ENCODE peak calls at places on chromosomes 4 and X, in ten cellular contexts. T, B, E, A, R, L, S, G, P and C are unnamed samples. For H3K9me3, the result is how much of the 10 kb centered on the place peaks cover.

GRCh38 chr4:10971800-10972398 is 287.3 kb upstream of the CLNK start:
- DNase-seq in T (no peak), B (no peak), E (no peak), A (no peak), R (no peak), L (no peak), S (no peak), G (no peak), P (no peak), C (no peak)

GRCh38 chr4:41216294-41217019 is 2.1 kb upstream of the APBB2 start:
- DNase-seq in T (peak), B (peak), E (peak), A (peak), R (peak), L (peak), S (peak), G (peak), P (peak), C (no peak)

GRCh38 chr4:30269850-30270249 is 450.3 kb upstream of the PCDH7 start:
- DNase-seq in T (no peak), B (no peak), E (peak), A (no peak), R (no peak), L (no peak), S (no peak), G (no peak), P (no peak), C (no peak)

GRCh38 chrX:63349307-63349706 is 1.8 kb downstream of the SPIN4 start:
- DNase-seq in T (no peak), B (no peak), E (peak), A (no peak), R (peak), L (no peak), S (no peak), G (no peak), P (no peak), C (no peak)

GRCh38 chrX:22616867-22617266 is 344.2 kb downstream of the CBLL2 start:
- DNase-seq in T (no peak), B (no peak), E (no peak), A (no peak), R (no peak), L (no peak), S (no peak), G (no peak), P (no peak), C (no peak)

GRCh38 chr4:11739992-11740391 is 311.3 kb upstream of the HS3ST1 start:
- DNase-seq in T (no peak), B (no peak), E (no peak), A (no peak), R (no peak), L (no peak), S (no peak), G (no peak), P (no peak), C (no peak)

GRCh38 chr4:180913750-180914149 is 1329.5 kb upstream of the TENM3 start:
- DNase-seq in T (no peak), B (no peak), E (no peak), A (no peak), R (no peak), L (no peak), S (no peak), G (no peak), P (no peak), C (no peak)

GRCh38 chr4:137794779-137795178 is 262.5 kb upstream of the PCDH18 start:
- DNase-seq in T (no peak), B (no peak), E (no peak), A (no peak), R (no peak), L (no peak), S (no peak), G (no peak), P (no peak), C (no peak)

GRCh38 chr4:113382704-113383103 is 333.3 kb downstream of the ANK2 start:
- DNase-seq in T (no peak), B (no peak), E (no peak), A (no peak), R (no peak), L (no peak), S (no peak), G (no peak), P (no peak), C (no peak)

GRCh38 chr4:93132631-93133030 is 695.9 kb upstream of the ATOH1 start:
- DNase-seq in T (no peak), B (no peak), E (no peak), A (no peak), R (no peak), L (no peak), S (peak), G (no peak), P (no peak), C (no peak)

GRCh38 chrX:118975831-118976598 is 1.6 kb downstream of the LONRF3 start:
- DNase-seq in T (peak), B (peak), E (peak), A (peak), R (no peak), L (peak), S (no peak), G (peak), P (peak), C (peak)

GRCh38 chr4:20015825-20016224 is 235.9 kb upstream of the SLIT2 start:
- DNase-seq in T (no peak), B (no peak), E (no peak), A (no peak), R (no peak), L (no peak), S (no peak), G (no peak), P (no peak), C (no peak)

GRCh38 chr4:184680698-184681097 is 31.2 kb downstream of the PRIMPOL start:
- DNase-seq in T (no peak), B (no peak), E (no peak), A (no peak), R (no peak), L (no peak), S (no peak), G (no peak), P (no peak), C (no peak)

GRCh38 chr4:40264995-40265909 is 68.4 kb downstream of the RHOH start:
- DNase-seq in T (no peak), B (no peak), E (peak), A (no peak), R (peak), L (no peak), S (no peak), G (no peak), P (peak), C (no peak)

GRCh38 chrX:71212536-71212935 is 10.5 kb upstream of the GJB1 start:
- DNase-seq in T (no peak), B (no peak), E (no peak), A (no peak), R (no peak), L (no peak), S (no peak), G (no peak), P (no peak), C (no peak)

GRCh38 chr4:99642725-99643489 is 14.7 kb downstream of the C4orf54 start:
- DNase-seq in T (peak), B (no peak), E (no peak), A (peak), R (no peak), L (no peak), S (no peak), G (peak), P (peak), C (peak)

GRCh38 chr4:77022581-77023133 is 53.1 kb downstream of the CCNI start:
- DNase-seq in T (no peak), B (no peak), E (peak), A (no peak), R (no peak), L (no peak), S (peak), G (no peak), P (peak), C (no peak)

GRCh38 chr4:22857411-22857810 is 164.7 kb downstream of the GBA3 start:
- DNase-seq in T (no peak), B (no peak), E (no peak), A (no peak), R (no peak), L (no peak), S (no peak), G (no peak), P (no peak), C (no peak)

GRCh38 chr4:141609243-141609642 is 27.1 kb upstream of the IL15 start:
- DNase-seq in T (no peak), B (no peak), E (no peak), A (peak), R (no peak), L (peak), S (no peak), G (no peak), P (no peak), C (no peak)

GRCh38 chr4:99403380-99404194 is 31.6 kb downstream of the ADH7 start:
- DNase-seq in T (no peak), B (no peak), E (no peak), A (no peak), R (no peak), L (no peak), S (no peak), G (no peak), P (no peak), C (no peak)

GRCh38 chr4:114277690-114278089 is 298.2 kb upstream of the ARSJ start:
- DNase-seq in T (no peak), B (no peak), E (no peak), A (no peak), R (no peak), L (no peak), S (no peak), G (no peak), P (no peak), C (no peak)

GRCh38 chr4:6582889-6583504 is 8.0 kb downstream of the MAN2B2 start:
- DNase-seq in T (no peak), B (no peak), E (no peak), A (no peak), R (peak), L (no peak), S (no peak), G (no peak), P (peak), C (no peak)

GRCh38 chrX:72314881-72315280 is 9.2 kb upstream of the CITED1 start:
- DNase-seq in T (no peak), B (no peak), E (no peak), A (no peak), R (peak), L (no peak), S (no peak), G (no peak), P (no peak), C (no peak)

GRCh38 chrX:115393271-115393670 is 103.8 kb downstream of the LUZP4 start:
- DNase-seq in T (no peak), B (no peak), E (peak), A (no peak), R (no peak), L (no peak), S (no peak), G (no peak), P (no peak), C (no peak)

GRCh38 chr4:48970471-48970921 is 15.6 kb upstream of the CWH43 start:
- DNase-seq in T (no peak), B (no peak), E (no peak), A (no peak), R (no peak), L (no peak), S (no peak), G (no peak), P (no peak), C (no peak)

GRCh38 chrX:65667157-65667502 is 324 bp upstream of the MSN start:
- DNase-seq in T (no peak), B (no peak), E (no peak), A (no peak), R (no peak), L (no peak), S (no peak), G (no peak), P (no peak), C (no peak)

GRCh38 chrX:122004127-122004526 is 956.7 kb downstream of the GLUD2 start:
- DNase-seq in T (no peak), B (no peak), E (no peak), A (no peak), R (no peak), L (no peak), S (no peak), G (no peak), P (peak), C (no peak)

GRCh38 chr4:135724426-135724825 is 1522.8 kb upstream of the PABPC4L start:
- DNase-seq in T (no peak), B (no peak), E (no peak), A (no peak), R (no peak), L (no peak), S (no peak), G (no peak), P (no peak), C (no peak)

GRCh38 chrX:1656379-1656778 is 41.5 kb downstream of the ASMT start:
- DNase-seq in T (no peak), B (no peak), E (no peak), A (no peak), R (no peak), L (no peak), S (no peak), G (no peak), P (no peak), C (no peak)

GRCh38 chr4:95388911-95389310 is 159.9 kb downstream of the UNC5C start:
- DNase-seq in T (no peak), B (no peak), E (no peak), A (no peak), R (no peak), L (no peak), S (no peak), G (no peak), P (no peak), C (no peak)

GRCh38 chrX:132900631-132901030 is 57.8 kb downstream of the HS6ST2 start:
- DNase-seq in T (no peak), B (no peak), E (no peak), A (no peak), R (no peak), L (no peak), S (no peak), G (no peak), P (no peak), C (no peak)

GRCh38 chr4:7424553-7425111 is 10.1 kb downstream of the PSAPL1 start:
- DNase-seq in T (peak), B (peak), E (no peak), A (no peak), R (no peak), L (peak), S (peak), G (peak), P (peak), C (peak)

GRCh38 chr4:142984871-142985585 is 138.9 kb upstream of the INPP4B start:
- DNase-seq in T (no peak), B (no peak), E (peak), A (no peak), R (peak), L (no peak), S (peak), G (no peak), P (peak), C (no peak)

GRCh38 chr4:94739741-94740140 is 18.0 kb upstream of the BMPR1B start:
- DNase-seq in T (no peak), B (no peak), E (no peak), A (no peak), R (no peak), L (no peak), S (no peak), G (no peak), P (no peak), C (no peak)

GRCh38 chr4:56628592-56628991 is 52.5 kb downstream of the HOPX start:
- DNase-seq in T (no peak), B (no peak), E (no peak), A (no peak), R (no peak), L (no peak), S (no peak), G (no peak), P (no peak), C (no peak)

GRCh38 chr4:56627985-56628384 is 53.1 kb downstream of the HOPX start:
- DNase-seq in T (no peak), B (no peak), E (no peak), A (no peak), R (no peak), L (no peak), S (no peak), G (no peak), P (no peak), C (no peak)

GRCh38 chr4:56627375-56627774 is 53.7 kb downstream of the HOPX start:
- DNase-seq in T (no peak), B (no peak), E (no peak), A (no peak), R (no peak), L (no peak), S (no peak), G (no peak), P (no peak), C (no peak)

GRCh38 chr4:56626420-56626819 is 54.7 kb downstream of the HOPX start:
- DNase-seq in T (no peak), B (no peak), E (no peak), A (no peak), R (no peak), L (no peak), S (no peak), G (no peak), P (no peak), C (no peak)

GRCh38 chr4:56626963-56627362 is 54.1 kb downstream of the HOPX start:
- DNase-seq in T (no peak), B (no peak), E (no peak), A (no peak), R (no peak), L (no peak), S (no peak), G (no peak), P (no peak), C (no peak)
- H3K9me3 ChIP-seq in T (under half), B (under half), E (under half), A (under half), R (under half), L (under half), S (under half), G (under half), P (under half), C (under half)

DNA sequence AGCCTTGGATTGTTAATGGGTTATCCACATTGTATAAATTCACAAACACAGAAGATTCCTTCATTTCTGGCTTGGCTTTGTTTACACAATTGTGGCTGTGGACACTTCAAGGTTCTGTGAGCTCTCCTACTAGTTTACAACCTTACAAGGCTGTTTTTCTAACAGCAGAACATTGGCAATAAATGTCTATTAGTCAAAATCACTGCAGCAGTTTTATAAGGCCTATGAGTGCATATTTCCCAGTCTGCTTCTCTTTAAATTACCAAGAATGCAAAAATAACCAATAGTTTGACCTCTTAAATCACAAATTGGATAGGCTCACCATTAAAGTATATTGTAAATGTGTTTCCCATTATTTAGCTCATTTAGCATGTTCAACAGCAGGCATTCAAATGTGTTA is 239.2 kb downstream of the DKK2 start:
- DNase-seq in T (no peak), B (no peak), E (no peak), A (no peak), R (no peak), L (no peak), S (no peak), G (no peak), P (no peak), C (no peak)
- TF ChIP-seq CTCF in T (no peak), B (no peak), E (no peak), A (no peak), R (no peak), L (no peak), S (no peak), G (no peak), P (no peak), C (no peak)

GRCh38 chr4:18209448-18209847 is 187.9 kb upstream of the LCORL start:
- DNase-seq in T (no peak), B (no peak), E (no peak), A (no peak), R (no peak), L (no peak), S (no peak), G (no peak), P (no peak), C (no peak)

GRCh38 chr4:18214656-18215055 is 193.1 kb upstream of the LCORL start:
- DNase-seq in T (no peak), B (no peak), E (no peak), A (no peak), R (no peak), L (no peak), S (peak), G (no peak), P (peak), C (no peak)

GRCh38 chr4:18213576-18214198 is 192.1 kb upstream of the LCORL start:
- DNase-seq in T (no peak), B (no peak), E (no peak), A (no peak), R (no peak), L (no peak), S (no peak), G (no peak), P (no peak), C (no peak)
- H3K9me3 ChIP-seq in T (under half), B (under half), E (under half), A (under half), R (under half), L (under half), S (under half), G (under half), P (under half), C (under half)

DNA sequence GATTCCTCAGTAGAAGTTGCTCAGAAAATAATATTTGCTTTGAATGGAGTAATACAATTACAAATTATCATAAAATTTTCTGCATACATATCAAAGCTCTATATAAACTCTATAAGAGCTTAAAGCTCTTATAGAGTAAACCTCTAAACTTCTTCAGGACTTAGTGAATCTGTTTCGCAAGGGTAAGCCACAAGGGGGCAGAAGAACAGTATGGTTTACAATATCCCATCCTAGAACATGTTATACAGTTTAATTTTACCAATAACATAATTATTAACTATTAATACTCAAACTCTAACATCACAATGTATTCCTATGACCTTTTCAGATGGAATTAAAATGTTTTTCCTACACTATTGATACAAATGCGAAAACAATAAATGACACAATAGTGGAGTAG is 33.8 kb upstream of the SPANXN1 start:
- DNase-seq in T (no peak), B (no peak), E (peak), A (no peak), R (peak), L (no peak), S (no peak), G (no peak), P (peak), C (no peak)
- TF ChIP-seq CTCF in T (no peak), B (no peak), E (no peak), A (peak), R (peak), L (no peak), S (peak), G (no peak), P (peak), C (no peak)

GRCh38 chrX:155968106-155968714 is 29.3 kb upstream of the IL9R start:
- DNase-seq in T (no peak), B (no peak), E (no peak), A (no peak), R (no peak), L (no peak), S (no peak), G (no peak), P (no peak), C (no peak)
- H3K9me3 ChIP-seq in T (under half), B (under half), E (under half), A (under half), R (under half), L (under half), S (under half), G (under half), P (under half), C (under half)

GRCh38 chr4:18012807-18013462 is 8.6 kb downstream of the LCORL start:
- DNase-seq in T (no peak), B (no peak), E (no peak), A (no peak), R (no peak), L (no peak), S (no peak), G (no peak), P (no peak), C (no peak)
- TF ChIP-seq CTCF in T (no peak), B (no peak), E (no peak), A (no peak), R (no peak), L (no peak), S (no peak), G (no peak), P (no peak), C (no peak)